ENCODE peak calls at places on chromosomes 13 and 19, in seven cellular contexts. A, Q, F, X, H, W and G are unnamed samples.

GRCh38 chr13:110530839-110531499 is 30.6 kb downstream of the RAB20 start:
- DNase-seq in A (no peak), Q (no peak), F (no peak), X (no peak), H (no peak), W (no peak), G (no peak)

GRCh38 chr13:31755803-31756212 is 16.5 kb downstream of the RXFP2 start:
- DNase-seq in A (no peak), Q (no peak), F (no peak), X (no peak), H (peak), W (no peak), G (no peak)

GRCh38 chr13:97535619-97536018 is 101.7 kb downstream of the RAP2A start:
- DNase-seq in A (no peak), Q (no peak), F (no peak), X (no peak), H (peak), W (no peak), G (no peak)

GRCh38 chr19:12802267-12803106 is 618 bp downstream of the THSD8 start:
- DNase-seq in A (peak), Q (peak), F (no peak), X (no peak), H (peak), W (no peak), G (no peak)

GRCh38 chr19:29645911-29646310 is 19.4 kb upstream of the PLEKHF1 start:
- DNase-seq in A (no peak), Q (peak), F (peak), X (no peak), H (peak), W (no peak), G (peak)

GRCh38 chr19:4069331-4069959 is 2.7 kb upstream of the ZBTB7A start:
- DNase-seq in A (peak), Q (peak), F (peak), X (no peak), H (no peak), W (peak), G (peak)

GRCh38 chr19:4649392-4650094 is 10.2 kb downstream of the TNFAIP8L1 start:
- DNase-seq in A (no peak), Q (no peak), F (no peak), X (no peak), H (no peak), W (no peak), G (no peak)

GRCh38 chr19:3459322-3459881 is 20.9 kb downstream of the SMIM24 start:
- DNase-seq in A (peak), Q (peak), F (no peak), X (peak), H (peak), W (no peak), G (no peak)

GRCh38 chr13:53124568-53125094 is 96.0 kb downstream of the OLFM4 start:
- DNase-seq in A (no peak), Q (no peak), F (no peak), X (no peak), H (no peak), W (no peak), G (no peak)